ENCODE peak calls at places on chromosomes 16 and 17, in five cellular contexts. One of them, this sample, is unnamed.

GRCh38 chr17:45016823-45017222 is 34.6 kb downstream of the DCAKD start:
- DNase-seq in fibroblast of villous mesenchyme: no peak
- DNase-seq in IMR-90: no peak
- DNase-seq in HL-60: no peak
- DNase-seq in uterus: no peak
- DNase-seq in this sample: no peak

GRCh38 chr16:67191410-67191994 is 453 bp upstream of the E2F4 start:
- DNase-seq in fibroblast of villous mesenchyme: no peak
- DNase-seq in IMR-90: no peak
- DNase-seq in HL-60: no peak
- DNase-seq in uterus: no peak
- DNase-seq in this sample: no peak

GRCh38 chr17:32485261-32485955 is 1.4 kb upstream of the CDK5R1 start:
- DNase-seq in fibroblast of villous mesenchyme: no peak
- DNase-seq in IMR-90: no peak
- DNase-seq in HL-60: no peak
- DNase-seq in uterus: no peak
- DNase-seq in this sample: no peak

GRCh38 chr17:2893422-2893914 is 97.2 kb downstream of the RAP1GAP2 start:
- DNase-seq in fibroblast of villous mesenchyme: no peak
- DNase-seq in IMR-90: no peak
- DNase-seq in HL-60: no peak
- DNase-seq in uterus: no peak
- DNase-seq in this sample: no peak

GRCh38 chr16:49441366-49441780 is 67.8 kb downstream of the C16orf78 start:
- DNase-seq in fibroblast of villous mesenchyme: no peak
- DNase-seq in IMR-90: no peak
- DNase-seq in HL-60: no peak
- DNase-seq in uterus: no peak
- DNase-seq in this sample: peak; percentile 31

GRCh38 chr17:46782250-46782953 is 36.1 kb downstream of the WNT3 start:
- DNase-seq in fibroblast of villous mesenchyme: peak; percentile 22
- DNase-seq in IMR-90: no peak
- DNase-seq in HL-60: no peak
- DNase-seq in uterus: no peak
- DNase-seq in this sample: no peak

GRCh38 chr16:53417011-53417410 is 17.3 kb upstream of the RBL2 start:
- DNase-seq in fibroblast of villous mesenchyme: peak; percentile 89
- DNase-seq in IMR-90: peak; percentile 4
- DNase-seq in HL-60: no peak
- DNase-seq in uterus: no peak
- DNase-seq in this sample: no peak

GRCh38 chr17:26962255-26963162 is 331.4 kb upstream of the WSB1 start:
- DNase-seq in fibroblast of villous mesenchyme: no peak
- DNase-seq in IMR-90: no peak
- DNase-seq in HL-60: no peak
- DNase-seq in uterus: no peak
- DNase-seq in this sample: no peak

GRCh38 chr16:23754594-23755483 is at the start of gene CHP2:
- DNase-seq in fibroblast of villous mesenchyme: no peak
- DNase-seq in IMR-90: no peak
- DNase-seq in HL-60: no peak
- DNase-seq in uterus: no peak
- DNase-seq in this sample: no peak

GRCh38 chr17:6108987-6109386 is 38.8 kb downstream of the WSCD1 start:
- DNase-seq in fibroblast of villous mesenchyme: no peak
- DNase-seq in IMR-90: no peak
- DNase-seq in HL-60: no peak
- DNase-seq in uterus: no peak
- DNase-seq in this sample: no peak

GRCh38 chr17:21072623-21073278 is 29.9 kb upstream of the USP22 start:
- DNase-seq in fibroblast of villous mesenchyme: no peak
- DNase-seq in IMR-90: no peak
- DNase-seq in HL-60: no peak
- DNase-seq in uterus: no peak
- DNase-seq in this sample: no peak

GRCh38 chr16:24729967-24730815 is 740 bp downstream of the TNRC6A start:
- DNase-seq in fibroblast of villous mesenchyme: peak; percentile 28
- DNase-seq in IMR-90: peak; percentile 18
- DNase-seq in HL-60: no peak
- DNase-seq in uterus: peak; percentile 30
- DNase-seq in this sample: peak; percentile 39

GRCh38 chr16:6493555-6493954 is 839.1 kb upstream of the RBFOX1 start:
- DNase-seq in fibroblast of villous mesenchyme: no peak
- DNase-seq in IMR-90: no peak
- DNase-seq in HL-60: no peak
- DNase-seq in uterus: no peak
- DNase-seq in this sample: no peak

GRCh38 chr16:53546988-53547391 is 44.0 kb upstream of the AKTIP start:
- DNase-seq in fibroblast of villous mesenchyme: no peak
- DNase-seq in IMR-90: peak; percentile 13
- DNase-seq in HL-60: no peak
- DNase-seq in uterus: no peak
- DNase-seq in this sample: no peak

GRCh38 chr16:57522960-57523359 is 13.4 kb downstream of the CCDC102A start:
- DNase-seq in fibroblast of villous mesenchyme: no peak
- DNase-seq in IMR-90: no peak
- DNase-seq in HL-60: no peak
- DNase-seq in uterus: no peak
- DNase-seq in this sample: no peak

GRCh38 chr16:27785307-27785678 is 235.3 kb downstream of the KATNIP start:
- DNase-seq in fibroblast of villous mesenchyme: no peak
- DNase-seq in IMR-90: no peak
- DNase-seq in HL-60: no peak
- DNase-seq in uterus: no peak
- DNase-seq in this sample: no peak

GRCh38 chr16:84178146-84178765 is 8.6 kb downstream of the TAF1C start:
- DNase-seq in fibroblast of villous mesenchyme: no peak
- DNase-seq in IMR-90: no peak
- DNase-seq in HL-60: no peak
- DNase-seq in uterus: no peak
- DNase-seq in this sample: no peak

GRCh38 chr17:43006639-43007551 is at the start of gene IFI35:
- DNase-seq in fibroblast of villous mesenchyme: peak; percentile 92
- DNase-seq in IMR-90: peak; percentile 82
- DNase-seq in HL-60: no peak
- DNase-seq in uterus: peak; percentile 87
- DNase-seq in this sample: peak; percentile 36

GRCh38 chr17:45883063-45883462 is 11.3 kb upstream of the MAPT start:
- DNase-seq in fibroblast of villous mesenchyme: no peak
- DNase-seq in IMR-90: no peak
- DNase-seq in HL-60: no peak
- DNase-seq in uterus: no peak
- DNase-seq in this sample: no peak

GRCh38 chr16:28011223-28011622 is 52.3 kb downstream of the GSG1L start:
- DNase-seq in fibroblast of villous mesenchyme: no peak
- DNase-seq in IMR-90: no peak
- DNase-seq in HL-60: no peak
- DNase-seq in uterus: no peak
- DNase-seq in this sample: no peak

GRCh38 chr16:50696575-50697420 is 3.4 kb downstream of the NOD2 start:
- DNase-seq in fibroblast of villous mesenchyme: peak; percentile 72
- DNase-seq in IMR-90: peak; percentile 26
- DNase-seq in HL-60: peak; percentile 77
- DNase-seq in uterus: peak; percentile 62
- DNase-seq in this sample: no peak

GRCh38 chr17:39281806-39282205 is 56.1 kb upstream of the STAC2 start:
- DNase-seq in fibroblast of villous mesenchyme: peak; percentile 4
- DNase-seq in IMR-90: peak; percentile 48
- DNase-seq in HL-60: no peak
- DNase-seq in uterus: no peak
- DNase-seq in this sample: no peak

GRCh38 chr16:27511657-27512056 is 38.1 kb downstream of the GTF3C1 start:
- DNase-seq in fibroblast of villous mesenchyme: peak; percentile 39
- DNase-seq in IMR-90: no peak
- DNase-seq in HL-60: no peak
- DNase-seq in uterus: no peak
- DNase-seq in this sample: no peak

GRCh38 chr17:55845385-55845784 is 94.5 kb downstream of the PCTP start:
- DNase-seq in fibroblast of villous mesenchyme: peak; percentile 24
- DNase-seq in IMR-90: peak; percentile 20
- DNase-seq in HL-60: no peak
- DNase-seq in uterus: peak; percentile 41
- DNase-seq in this sample: peak; percentile 64

GRCh38 chr17:78535285-78536197 is 41.7 kb downstream of the DNAH17 start:
- DNase-seq in fibroblast of villous mesenchyme: no peak
- DNase-seq in IMR-90: no peak
- DNase-seq in HL-60: no peak
- DNase-seq in uterus: no peak
- DNase-seq in this sample: no peak

GRCh38 chr17:15377608-15378007 is 36.2 kb upstream of the TEKT3 start:
- DNase-seq in fibroblast of villous mesenchyme: peak; percentile 73
- DNase-seq in IMR-90: peak; percentile 54
- DNase-seq in HL-60: no peak
- DNase-seq in uterus: no peak
- DNase-seq in this sample: peak; percentile 17

GRCh38 chr17:42989726-42990652 is 8.2 kb upstream of the RPL27 start:
- DNase-seq in fibroblast of villous mesenchyme: no peak
- DNase-seq in IMR-90: peak; percentile 26
- DNase-seq in HL-60: no peak
- DNase-seq in uterus: no peak
- DNase-seq in this sample: no peak

GRCh38 chr17:69358688-69359596 is 32.0 kb upstream of the ABCA5 start:
- DNase-seq in fibroblast of villous mesenchyme: no peak
- DNase-seq in IMR-90: no peak
- DNase-seq in HL-60: no peak
- DNase-seq in uterus: no peak
- DNase-seq in this sample: no peak

DNA sequence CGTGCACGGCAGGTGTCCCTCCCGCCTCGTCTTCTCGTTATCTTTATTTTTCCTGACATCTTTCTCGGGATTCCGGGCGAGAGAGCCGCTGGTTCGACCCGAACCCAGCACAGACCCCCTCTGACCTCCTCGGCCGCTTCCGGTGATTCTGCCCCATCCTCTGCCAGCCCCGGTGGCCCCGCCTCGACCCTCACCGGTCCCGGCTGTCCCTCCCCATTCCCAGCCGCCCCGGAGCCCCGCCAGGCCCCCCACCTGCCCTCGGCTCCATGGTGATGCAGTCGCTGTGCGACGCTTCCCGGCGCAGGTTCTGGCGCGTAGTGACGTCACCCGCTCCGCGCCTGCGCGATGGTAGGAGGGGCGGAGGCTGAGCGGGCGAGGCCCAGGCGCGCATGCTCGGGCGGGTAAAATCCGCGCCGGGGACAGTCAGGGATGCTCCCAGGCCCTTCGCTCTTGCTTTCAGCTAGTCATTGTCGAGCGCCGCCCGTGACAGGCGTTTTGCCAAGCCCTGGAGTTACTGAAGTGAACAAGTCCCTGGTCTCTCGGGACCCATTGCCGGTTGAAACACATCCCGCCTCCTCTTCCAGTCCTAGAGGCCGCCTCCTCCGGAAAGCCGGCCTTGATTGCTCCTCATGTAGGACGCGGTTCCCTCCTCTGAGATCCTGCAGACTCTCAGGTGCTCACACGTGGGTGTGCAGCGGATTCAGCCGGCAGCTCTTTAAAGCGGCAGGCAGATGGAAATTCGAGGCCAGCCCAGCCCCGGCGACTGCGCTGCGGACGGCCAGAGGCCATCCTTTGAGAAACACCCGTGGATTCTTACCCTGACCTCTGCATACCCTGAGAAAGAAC is at the start of gene MTHFSD:
- DNase-seq in fibroblast of villous mesenchyme: peak; percentile 91
- DNase-seq in IMR-90: peak; percentile 91
- DNase-seq in HL-60: peak; percentile 70
- DNase-seq in uterus: peak; percentile 96
- DNase-seq in this sample: peak; percentile 69
- TF ChIP-seq CTCF in fibroblast of villous mesenchyme: no peak
- TF ChIP-seq CTCF in IMR-90: no peak
- TF ChIP-seq CTCF in HL-60: no peak
- TF ChIP-seq CTCF in uterus: peak; percentile 42
- TF ChIP-seq CTCF in this sample: no peak

DNA sequence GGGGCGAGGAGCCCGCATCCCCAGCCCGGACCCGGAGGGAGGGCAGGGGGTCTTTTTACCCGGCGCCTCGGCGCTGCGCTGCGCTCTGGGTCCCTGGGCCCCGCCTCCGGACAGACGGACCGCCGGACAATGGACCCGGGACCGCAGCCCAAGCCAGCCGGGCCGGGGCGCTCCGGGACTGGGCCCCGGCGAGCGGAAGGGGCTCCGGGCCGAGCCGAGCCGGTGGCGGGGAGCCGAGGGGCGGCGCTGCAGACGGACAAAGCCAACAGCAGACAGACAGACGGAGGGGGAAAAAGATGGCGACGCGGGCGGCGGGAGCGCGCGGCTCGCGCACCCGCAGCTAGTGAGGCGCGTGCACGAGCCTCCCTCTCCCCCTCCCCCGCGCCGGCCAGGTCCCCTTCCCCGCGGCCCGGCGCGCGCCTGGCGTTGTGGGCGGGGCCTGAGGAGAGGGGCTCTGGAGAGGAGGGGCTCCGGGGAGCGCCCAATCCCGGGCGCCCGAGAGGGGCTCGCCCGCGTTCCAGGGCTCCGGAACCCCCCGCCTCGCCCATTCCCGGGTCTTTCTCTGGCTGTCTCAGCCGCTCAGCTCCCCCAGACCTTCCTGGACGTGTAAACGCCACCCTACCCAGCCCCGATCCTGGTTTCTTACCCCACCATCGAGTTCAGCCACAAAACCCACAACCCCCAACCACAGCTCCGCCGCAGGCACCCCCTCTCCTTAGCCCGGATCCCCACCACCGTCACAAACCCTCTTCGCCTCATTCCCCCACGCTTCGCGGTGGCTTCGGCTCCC is at the start of gene ZNF821:
- DNase-seq in fibroblast of villous mesenchyme: peak; percentile 71
- DNase-seq in IMR-90: peak; percentile 64
- DNase-seq in HL-60: peak; percentile 56
- DNase-seq in uterus: peak; percentile 80
- DNase-seq in this sample: peak; percentile 84
- TF ChIP-seq CTCF in fibroblast of villous mesenchyme: peak; percentile 54
- TF ChIP-seq CTCF in IMR-90: no peak
- TF ChIP-seq CTCF in HL-60: no peak
- TF ChIP-seq CTCF in uterus: peak; percentile 28
- TF ChIP-seq CTCF in this sample: no peak

GRCh38 chr17:40318835-40319332 is 9.9 kb downstream of the RARA start:
- DNase-seq in fibroblast of villous mesenchyme: no peak
- DNase-seq in IMR-90: no peak
- DNase-seq in HL-60: no peak
- DNase-seq in uterus: peak; percentile 45
- DNase-seq in this sample: no peak
- TF ChIP-seq CTCF in fibroblast of villous mesenchyme: peak; percentile 38
- TF ChIP-seq CTCF in IMR-90: peak; percentile 16
- TF ChIP-seq CTCF in HL-60: no peak
- TF ChIP-seq CTCF in uterus: peak; percentile 15
- TF ChIP-seq CTCF in this sample: no peak

DNA sequence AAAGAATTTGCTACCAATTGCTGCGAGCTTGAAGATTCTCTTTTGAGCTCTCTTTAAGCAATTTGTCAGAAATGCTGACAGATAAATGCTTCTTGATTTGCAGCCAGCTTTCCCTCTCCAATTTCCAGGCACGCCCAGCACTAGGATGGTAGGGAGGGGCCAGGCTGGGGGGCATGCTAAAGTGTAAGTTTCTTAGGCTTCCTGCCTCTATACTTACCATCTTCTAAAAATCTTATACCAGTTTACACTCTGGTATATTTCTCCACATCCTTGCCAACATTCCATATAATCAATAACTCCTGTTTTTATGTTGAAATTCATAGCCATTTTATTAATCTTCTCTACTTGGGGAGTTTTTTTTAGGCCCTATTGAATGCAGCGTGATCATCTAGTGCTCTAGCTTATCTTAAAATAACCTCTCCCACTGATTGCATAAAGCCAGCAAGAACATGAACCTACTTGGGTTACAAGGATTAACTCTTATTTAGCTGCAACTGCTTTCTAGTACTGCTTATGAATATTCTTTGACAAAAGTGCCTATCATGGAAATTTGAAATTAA is 17.6 kb downstream of the ACSF2 start:
- DNase-seq in fibroblast of villous mesenchyme: peak; percentile 63
- DNase-seq in IMR-90: peak; percentile 19
- DNase-seq in HL-60: no peak
- DNase-seq in uterus: no peak
- DNase-seq in this sample: no peak
- TF ChIP-seq CTCF in fibroblast of villous mesenchyme: no peak
- TF ChIP-seq CTCF in IMR-90: no peak
- TF ChIP-seq CTCF in HL-60: no peak
- TF ChIP-seq CTCF in uterus: no peak
- TF ChIP-seq CTCF in this sample: no peak